ENCODE peak calls at places on chromosome 21, in ten cellular contexts. G is GM06990; T is substantia nigra; B is T-helper 17 cell; W is stimulated activated CD4-positive, alpha-beta T cell treated with anti-CD3 and anti-CD28 coated beads, TNF-alpha, amount 100 ng/mL, for 4 hours; Z is myocyte; U is NT2/D1; R is mucosa of gallbladder; Y is activated CD8-positive, alpha-beta memory T cell treated with anti-CD3 and anti-CD28 coated beads for 48 hours; S is kidney. M is an unnamed sample.

GRCh38 chr21:17660449-17660848 is 47.7 kb upstream of the BTG3 start:
- DNase-seq in G (no peak), T (no peak), B (no peak), W (no peak), Z (peak; percentile 27), U (no peak), R (no peak), Y (no peak), S (no peak), M (peak; percentile 36)

GRCh38 chr21:41139951-41140350 is 28.0 kb upstream of the BACE2 start:
- DNase-seq in G (no peak), T (no peak), B (no peak), W (no peak), Z (no peak), U (no peak), R (no peak), Y (no peak), S (peak; percentile 53), M (no peak)

GRCh38 chr21:36209626-36210171 is 53.1 kb downstream of the DOP1B start:
- DNase-seq in G (no peak), T (no peak), B (no peak), W (no peak), Z (peak; percentile 38), U (peak; percentile 85), R (peak; percentile 61), Y (no peak), S (no peak), M (peak; percentile 90)

GRCh38 chr21:45642122-45642813 is 1.3 kb upstream of the PCBP3 start:
- DNase-seq in G (no peak), T (no peak), B (no peak), W (no peak), Z (no peak), U (no peak), R (no peak), Y (no peak), S (peak; percentile 88), M (no peak)

GRCh38 chr21:46155514-46156377 is at the start of gene FTCD:
- DNase-seq in G (no peak), T (no peak), B (no peak), W (no peak), Z (no peak), U (no peak), R (no peak), Y (no peak), S (peak; percentile 65), M (no peak)

GRCh38 chr21:44377201-44377921 is 23.9 kb downstream of the TRPM2 start:
- DNase-seq in G (no peak), T (no peak), B (no peak), W (no peak), Z (no peak), U (peak; percentile 18), R (no peak), Y (no peak), S (peak; percentile 59), M (peak; percentile 31)

GRCh38 chr21:26844258-26845065 is 747 bp downstream of the ADAMTS1 start:
- DNase-seq in G (no peak), T (peak; percentile 62), B (no peak), W (no peak), Z (peak; percentile 69), U (peak; percentile 36), R (peak; percentile 36), Y (no peak), S (peak; percentile 89), M (peak; percentile 48)

GRCh38 chr21:14889080-14889805 is 175.6 kb downstream of the NRIP1 start:
- DNase-seq in G (no peak), T (no peak), B (no peak), W (no peak), Z (peak; percentile 48), U (no peak), R (peak; percentile 79), Y (no peak), S (no peak), M (no peak)

GRCh38 chr21:46483300-46484295 is 24.9 kb downstream of the DIP2A start:
- DNase-seq in G (no peak), T (no peak), B (no peak), W (no peak), Z (peak; percentile 73), U (no peak), R (no peak), Y (no peak), S (no peak), M (no peak)

GRCh38 chr21:46604975-46605758 is at the start of gene S100B:
- DNase-seq in G (no peak), T (peak; percentile 93), B (no peak), W (no peak), Z (no peak), U (no peak), R (no peak), Y (no peak), S (no peak), M (peak; percentile 13)

GRCh38 chr21:45828580-45829565 is 152.7 kb upstream of the COL6A1 start:
- DNase-seq in G (no peak), T (no peak), B (no peak), W (no peak), Z (no peak), U (no peak), R (no peak), Y (no peak), S (no peak), M (no peak)

GRCh38 chr21:45970674-45971486 is 10.7 kb upstream of the COL6A1 start:
- DNase-seq in G (no peak), T (no peak), B (no peak), W (peak; percentile 38), Z (peak; percentile 63), U (no peak), R (no peak), Y (no peak), S (peak; percentile 87), M (peak; percentile 61)

GRCh38 chr21:15872236-15872635 is 142.5 kb downstream of the USP25 start:
- DNase-seq in G (no peak), T (no peak), B (no peak), W (no peak), Z (peak; percentile 67), U (no peak), R (no peak), Y (no peak), S (no peak), M (no peak)

GRCh38 chr21:33578959-33579542 is 9.4 kb downstream of the DONSON start:
- DNase-seq in G (no peak), T (no peak), B (no peak), W (no peak), Z (no peak), U (no peak), R (no peak), Y (no peak), S (no peak), M (no peak)

GRCh38 chr21:38793926-38794713 is 11.6 kb upstream of the ETS2 start:
- DNase-seq in G (no peak), T (no peak), B (no peak), W (no peak), Z (no peak), U (no peak), R (no peak), Y (no peak), S (no peak), M (no peak)

GRCh38 chr21:27365394-27365793 is 398.5 kb upstream of the ADAMTS5 start:
- DNase-seq in G (no peak), T (no peak), B (no peak), W (no peak), Z (peak; percentile 36), U (no peak), R (no peak), Y (no peak), S (no peak), M (no peak)

GRCh38 chr21:42847051-42847707 is 32.2 kb downstream of the WDR4 start:
- DNase-seq in G (no peak), T (no peak), B (no peak), W (no peak), Z (no peak), U (no peak), R (no peak), Y (no peak), S (peak; percentile 31), M (no peak)

GRCh38 chr21:35390013-35390776 is 341.1 kb upstream of the RUNX1 start:
- DNase-seq in G (no peak), T (no peak), B (no peak), W (no peak), Z (peak; percentile 84), U (no peak), R (no peak), Y (no peak), S (no peak), M (no peak)

GRCh38 chr21:45996311-45997204 is 15.0 kb downstream of the COL6A1 start:
- DNase-seq in G (no peak), T (no peak), B (peak; percentile 7), W (no peak), Z (no peak), U (no peak), R (no peak), Y (no peak), S (peak; percentile 59), M (no peak)

GRCh38 chr21:36973986-36974850 is 7.7 kb upstream of the HLCS start:
- DNase-seq in G (no peak), T (no peak), B (no peak), W (no peak), Z (no peak), U (no peak), R (no peak), Y (no peak), S (no peak), M (no peak)

GRCh38 chr21:43968410-43969114 is 43.5 kb upstream of the TRAPPC10 start:
- DNase-seq in G (no peak), T (no peak), B (no peak), W (no peak), Z (no peak), U (no peak), R (no peak), Y (no peak), S (no peak), M (no peak)

GRCh38 chr21:46022551-46023107 is 41.1 kb downstream of the COL6A1 start:
- DNase-seq in G (no peak), T (no peak), B (no peak), W (no peak), Z (no peak), U (no peak), R (no peak), Y (no peak), S (no peak), M (peak; percentile 25)

GRCh38 chr21:16084776-16085364 is 355.1 kb downstream of the USP25 start:
- DNase-seq in G (no peak), T (peak; percentile 35), B (no peak), W (no peak), Z (peak; percentile 86), U (no peak), R (no peak), Y (no peak), S (no peak), M (no peak)

GRCh38 chr21:31771685-31772084 is 39.8 kb upstream of the SCAF4 start:
- DNase-seq in G (no peak), T (no peak), B (no peak), W (no peak), Z (no peak), U (no peak), R (no peak), Y (no peak), S (no peak), M (no peak)

GRCh38 chr21:44873356-44874239 is at the start of gene PTTG1IP:
- DNase-seq in G (peak; percentile 99), T (peak; percentile 98), B (peak; percentile 99), W (peak; percentile 99), Z (peak; percentile 99), U (peak; percentile 96), R (peak; percentile 99), Y (peak; percentile 95), S (peak; percentile 100), M (peak; percentile 98)

GRCh38 chr21:33208534-33208933 is 21.2 kb upstream of the IFNAR2 start:
- DNase-seq in G (no peak), T (no peak), B (no peak), W (no peak), Z (no peak), U (no peak), R (no peak), Y (no peak), S (no peak), M (no peak)

GRCh38 chr21:35178812-35179211 is 129.7 kb upstream of the RUNX1 start:
- DNase-seq in G (no peak), T (no peak), B (no peak), W (no peak), Z (peak; percentile 95), U (no peak), R (no peak), Y (no peak), S (no peak), M (no peak)